ENCODE peak calls at places on chromosomes 11 and 22, in five cellular contexts. Y is K562; W is CD8-positive, alpha-beta T cell; Z is cardiac fibroblast; C is AG09319. F is an unnamed sample.

GRCh38 chr22:50734343-50734771 is 3.6 kb upstream of the ACR start:
- DNase-seq in Y (no peak), W (no peak), Z (no peak), C (no peak), F (no peak)

GRCh38 chr11:6626971-6627761 is 7.9 kb upstream of the TPP1 start:
- DNase-seq in Y (no peak), W (no peak), Z (no peak), C (no peak), F (no peak)

GRCh38 chr11:6326303-6326702 is 6.0 kb upstream of the CAVIN3 start:
- DNase-seq in Y (no peak), W (no peak), Z (no peak), C (no peak), F (no peak)

GRCh38 chr22:21641417-21641794 is 696 bp upstream of the SDF2L1 start:
- DNase-seq in Y (peak; percentile 98), W (no peak), Z (peak; percentile 65), C (no peak), F (peak; percentile 63)

GRCh38 chr11:17597770-17598169 is 50.7 kb downstream of the OTOG start:
- DNase-seq in Y (no peak), W (no peak), Z (no peak), C (no peak), F (no peak)

GRCh38 chr22:29022101-29022817 is 39.4 kb downstream of the C22orf31 start:
- DNase-seq in Y (no peak), W (no peak), Z (no peak), C (no peak), F (no peak)

GRCh38 chr11:22938691-22939090 is 78.4 kb upstream of the CCDC179 start:
- DNase-seq in Y (no peak), W (no peak), Z (no peak), C (no peak), F (no peak)

GRCh38 chr22:44085743-44086741 is 61.9 kb downstream of the PARVB start:
- DNase-seq in Y (peak; percentile 50), W (no peak), Z (peak; percentile 73), C (peak; percentile 37), F (peak; percentile 88)

GRCh38 chr11:80925291-80925690 is 1484.5 kb upstream of the TENM4 start:
- DNase-seq in Y (no peak), W (no peak), Z (peak; percentile 50), C (no peak), F (no peak)

GRCh38 chr11:59528741-59529140 is 17.4 kb downstream of the OR4D9 start:
- DNase-seq in Y (no peak), W (no peak), Z (no peak), C (no peak), F (no peak)

GRCh38 chr11:124867700-124868099 is 2.5 kb downstream of the ROBO3 start:
- DNase-seq in Y (peak; percentile 37), W (no peak), Z (peak; percentile 49), C (no peak), F (peak; percentile 40)

GRCh38 chr11:2303627-2304155 is 1.9 kb downstream of the TSPAN32 start:
- DNase-seq in Y (peak; percentile 97), W (peak; percentile 10), Z (no peak), C (no peak), F (no peak)

GRCh38 chr11:102114032-102114431 is 3.8 kb downstream of the YAP1 start:
- DNase-seq in Y (no peak), W (no peak), Z (no peak), C (no peak), F (peak; percentile 13)

GRCh38 chr22:46405925-46406324 is 70.4 kb downstream of the TRMU start:
- DNase-seq in Y (no peak), W (no peak), Z (no peak), C (no peak), F (no peak)

GRCh38 chr11:99316761-99317475 is 296.2 kb downstream of the CNTN5 start:
- DNase-seq in Y (no peak), W (no peak), Z (peak; percentile 20), C (no peak), F (no peak)

GRCh38 chr11:105573091-105573490 is 36.8 kb upstream of the GRIA4 start:
- DNase-seq in Y (no peak), W (no peak), Z (peak; percentile 20), C (no peak), F (no peak)

GRCh38 chr11:105582497-105582896 is 27.4 kb upstream of the GRIA4 start:
- DNase-seq in Y (no peak), W (no peak), Z (no peak), C (no peak), F (peak; percentile 34)

GRCh38 chr11:105579111-105579510 is 30.8 kb upstream of the GRIA4 start:
- DNase-seq in Y (no peak), W (no peak), Z (no peak), C (no peak), F (no peak)

GRCh38 chr11:105577645-105578044 is 32.2 kb upstream of the GRIA4 start:
- DNase-seq in Y (no peak), W (no peak), Z (peak; percentile 30), C (no peak), F (no peak)
- TF ChIP-seq CTCF in Y (no peak), W (no peak), Z (peak; percentile 19), C (no peak), F (no peak)

GRCh38 chr11:123161386-123161785 is 33.7 kb downstream of the CLMP start:
- DNase-seq in Y (no peak), W (no peak), Z (peak; percentile 51), C (no peak), F (peak; percentile 59)

GRCh38 chr11:123164732-123165450 is 30.2 kb downstream of the CLMP start:
- DNase-seq in Y (no peak), W (no peak), Z (no peak), C (no peak), F (no peak)

GRCh38 chr11:123159146-123159857 is 35.7 kb downstream of the CLMP start:
- DNase-seq in Y (no peak), W (no peak), Z (peak; percentile 34), C (no peak), F (peak; percentile 84)

GRCh38 chr11:123166095-123166559 is 28.9 kb downstream of the CLMP start:
- DNase-seq in Y (peak; percentile 8), W (no peak), Z (peak; percentile 87), C (no peak), F (peak; percentile 67)

DNA sequence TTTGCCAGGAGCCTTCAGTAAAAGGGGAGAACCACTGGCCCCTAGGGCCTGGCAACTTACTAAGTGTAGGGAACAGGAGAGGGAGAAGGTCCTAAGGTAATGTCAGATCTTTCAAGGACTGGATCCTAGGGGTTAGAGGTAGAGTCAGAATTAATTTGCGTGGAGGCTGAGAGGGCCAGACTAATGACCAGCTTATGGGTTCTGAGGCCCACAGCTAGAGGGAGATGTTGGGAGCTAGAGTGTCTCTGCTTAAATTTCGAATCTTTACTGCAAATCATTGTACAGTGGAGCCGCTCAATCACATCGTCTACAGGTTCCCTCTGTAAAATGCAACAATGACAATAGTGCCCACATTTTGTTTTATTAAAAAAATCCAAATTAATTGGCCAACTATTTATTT is 31.4 kb downstream of the CLMP start:
- DNase-seq in Y (peak; percentile 4), W (no peak), Z (no peak), C (no peak), F (no peak)
- TF ChIP-seq CTCF in Y (peak; percentile 32), W (no peak), Z (peak; percentile 31), C (no peak), F (no peak)

DNA sequence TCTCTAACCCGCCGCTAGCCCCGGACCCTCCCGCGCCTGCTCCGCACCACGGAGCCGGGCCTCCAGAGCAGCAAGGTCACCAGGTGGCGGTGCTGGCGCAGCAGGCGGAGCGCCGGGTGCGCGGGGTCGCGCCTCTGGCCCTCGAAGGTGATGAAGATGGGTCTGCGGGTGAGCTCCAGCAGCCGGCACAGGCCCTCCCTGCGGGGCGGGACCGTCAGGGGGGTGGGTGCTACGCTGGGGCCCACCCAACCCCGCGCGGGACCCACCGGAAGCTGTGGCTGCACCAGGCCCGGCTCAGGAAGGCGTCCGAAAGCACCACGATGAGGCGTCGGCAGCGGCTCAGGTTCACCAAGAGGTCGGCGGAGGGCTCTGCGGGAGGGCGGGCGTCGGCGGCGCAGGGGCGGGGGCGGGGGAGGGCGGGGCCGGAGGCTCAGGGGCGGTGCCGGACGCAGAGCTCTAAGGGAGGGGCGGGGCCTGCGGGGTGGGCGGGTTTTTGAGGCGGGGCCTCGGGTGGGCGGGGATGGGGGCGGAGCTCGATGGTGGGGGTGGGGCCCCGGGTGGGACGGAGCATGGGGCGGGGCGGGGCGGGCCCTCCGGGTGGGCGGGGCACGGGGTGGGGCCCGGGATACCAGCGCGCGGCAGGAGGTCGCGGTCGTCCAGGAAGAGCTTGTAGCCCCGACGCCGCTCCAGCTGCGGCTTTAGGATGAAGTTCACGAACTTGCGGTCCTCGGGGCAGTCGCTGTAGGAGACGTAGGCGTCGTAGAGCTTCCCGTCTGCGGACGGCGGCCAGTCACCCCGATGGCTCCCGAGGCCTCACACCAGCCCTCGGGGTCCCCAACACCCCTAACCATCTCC is 7.8 kb downstream of the SIGIRR start:
- DNase-seq in Y (peak; percentile 95), W (peak; percentile 94), Z (peak; percentile 89), C (peak; percentile 28), F (peak; percentile 82)
- TF ChIP-seq CTCF in Y (peak; percentile 61), W (no peak), Z (no peak), C (peak; percentile 1), F (no peak)

GRCh38 chr11:60700689-60701508 is 1.5 kb downstream of the MS4A8 start:
- DNase-seq in Y (peak; percentile 23), W (no peak), Z (peak; percentile 0), C (no peak), F (peak; percentile 29)
- TF ChIP-seq CTCF in Y (peak; percentile 61), W (no peak), Z (peak; percentile 25), C (no peak), F (peak; percentile 22)

GRCh38 chr11:36431429-36432092 is 78.5 kb downstream of the TRAF6 start:
- DNase-seq in Y (peak; percentile 73), W (no peak), Z (peak; percentile 96), C (peak; percentile 58), F (peak; percentile 90)
- TF ChIP-seq CTCF in Y (peak; percentile 29), W (no peak), Z (no peak), C (peak; percentile 21), F (no peak)

DNA sequence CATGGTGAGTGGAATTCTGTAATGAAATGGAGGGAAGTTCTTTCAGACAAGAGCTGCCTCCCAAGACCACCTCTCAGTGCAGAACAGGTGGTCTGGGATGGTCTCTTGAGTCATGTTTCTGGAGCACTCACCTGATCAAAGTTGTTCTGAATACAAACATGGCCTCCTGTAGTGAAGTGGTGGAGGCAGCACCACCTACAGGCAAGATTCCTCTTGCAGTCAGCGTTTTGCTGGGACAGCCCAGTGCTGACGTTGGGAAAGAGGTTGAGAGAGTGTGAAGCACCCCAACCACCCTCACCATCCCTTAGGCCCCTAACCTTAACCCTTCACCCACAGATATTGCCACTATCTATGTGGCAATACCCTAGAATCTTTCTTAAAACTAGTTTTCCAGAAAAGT is 371.4 kb downstream of the CADM1 start:
- DNase-seq in Y (peak; percentile 15), W (no peak), Z (no peak), C (no peak), F (peak; percentile 25)
- TF ChIP-seq CTCF in Y (peak; percentile 24), W (no peak), Z (no peak), C (no peak), F (peak; percentile 23)

GRCh38 chr11:76259299-76259908 is 53.1 kb upstream of the WNT11 start:
- DNase-seq in Y (no peak), W (no peak), Z (no peak), C (no peak), F (no peak)

GRCh38 chr11:76252625-76253024 is 46.3 kb upstream of the WNT11 start:
- DNase-seq in Y (no peak), W (no peak), Z (no peak), C (no peak), F (no peak)

GRCh38 chr11:76253416-76253815 is 47.1 kb upstream of the WNT11 start:
- DNase-seq in Y (no peak), W (no peak), Z (no peak), C (no peak), F (no peak)

GRCh38 chr11:76257040-76257730 is 50.9 kb upstream of the WNT11 start:
- DNase-seq in Y (no peak), W (no peak), Z (no peak), C (no peak), F (no peak)

GRCh38 chr11:76256448-76256847 is 50.1 kb upstream of the WNT11 start:
- DNase-seq in Y (no peak), W (no peak), Z (no peak), C (no peak), F (no peak)
- TF ChIP-seq CTCF in Y (no peak), W (no peak), Z (no peak), C (no peak), F (no peak)